ENCODE peak calls at places on chromosome 17, in six cellular contexts. Z is upper lobe of left lung, J is K562, S is A549, B is HepG2, W is GM12878. P is an unnamed sample.

GRCh38 chr17:45428954-45429337 is 3.7 kb downstream of the ARHGAP27 start:
- ATAC-seq in Z (no peak), J (no peak), S (no peak), B (no peak), W (no peak), P (no peak)

GRCh38 chr17:35185849-35186248 is 8.3 kb downstream of the SLC35G3 start:
- ATAC-seq in Z (no peak), J (no peak), S (no peak), B (no peak), W (peak; percentile 87), P (no peak)

GRCh38 chr17:9256944-9257629 is 235.8 kb downstream of the NTN1 start:
- ATAC-seq in Z (no peak), J (no peak), S (no peak), B (no peak), W (no peak), P (peak; percentile 25)

GRCh38 chr17:16872836-16873653 is 98.9 kb downstream of the TNFRSF13B start:
- ATAC-seq in Z (no peak), J (peak; percentile 92), S (peak; percentile 60), B (peak; percentile 79), W (peak; percentile 91), P (no peak)

GRCh38 chr17:72763981-72764380 is 328.5 kb downstream of the SLC39A11 start:
- ATAC-seq in Z (no peak), J (no peak), S (no peak), B (no peak), W (no peak), P (no peak)

GRCh38 chr17:5198472-5198871 is 6.8 kb upstream of the ZNF594 start:
- ATAC-seq in Z (no peak), J (no peak), S (no peak), B (no peak), W (peak; percentile 69), P (no peak)

GRCh38 chr17:28570716-28571254 is 539 bp downstream of the PIGS start:
- ATAC-seq in Z (peak; percentile 48), J (peak; percentile 76), S (peak; percentile 42), B (peak; percentile 66), W (peak; percentile 62), P (peak; percentile 5)

GRCh38 chr17:5530265-5530782 is 44.0 kb downstream of the MIS12 start:
- ATAC-seq in Z (no peak), J (no peak), S (no peak), B (no peak), W (no peak), P (no peak)

GRCh38 chr17:8788998-8789397 is 10.2 kb downstream of the MFSD6L start:
- ATAC-seq in Z (peak; percentile 79), J (no peak), S (no peak), B (peak; percentile 56), W (no peak), P (no peak)

GRCh38 chr17:81129289-81129688 is 36.0 kb upstream of the PVALEF start:
- ATAC-seq in Z (no peak), J (peak; percentile 14), S (no peak), B (no peak), W (no peak), P (no peak)

GRCh38 chr17:50618941-50619340 is 15.7 kb upstream of the ABCC3 start:
- ATAC-seq in Z (no peak), J (no peak), S (peak; percentile 12), B (no peak), W (no peak), P (no peak)

GRCh38 chr17:71502443-71502842 is 618.4 kb upstream of the SOX9 start:
- ATAC-seq in Z (no peak), J (no peak), S (peak; percentile 39), B (no peak), W (no peak), P (no peak)

GRCh38 chr17:7654832-7655540 is 4.3 kb downstream of the ATP1B2 start:
- ATAC-seq in Z (no peak), J (no peak), S (no peak), B (no peak), W (no peak), P (no peak)

GRCh38 chr17:27579897-27580321 is 51.1 kb upstream of the LGALS9 start:
- ATAC-seq in Z (no peak), J (no peak), S (no peak), B (no peak), W (no peak), P (no peak)

GRCh38 chr17:80948091-80948960 is 43.3 kb upstream of the CHMP6 start:
- ATAC-seq in Z (peak; percentile 2), J (no peak), S (no peak), B (no peak), W (no peak), P (no peak)

GRCh38 chr17:63361182-63361581 is 84.9 kb downstream of the CYB561 start:
- ATAC-seq in Z (no peak), J (no peak), S (no peak), B (no peak), W (no peak), P (no peak)

GRCh38 chr17:21674242-21674731 is 18.0 kb upstream of the KCNJ18 start:
- ATAC-seq in Z (no peak), J (peak; percentile 88), S (no peak), B (no peak), W (no peak), P (no peak)

GRCh38 chr17:58517928-58518609 is 3.6 kb upstream of the MTMR4 start:
- ATAC-seq in Z (peak; percentile 97), J (peak; percentile 92), S (peak; percentile 84), B (no peak), W (peak; percentile 89), P (peak; percentile 94)

GRCh38 chr17:33751702-33752065 is 458.6 kb upstream of the ASIC2 start:
- ATAC-seq in Z (no peak), J (no peak), S (no peak), B (no peak), W (no peak), P (no peak)

GRCh38 chr17:45227101-45227591 is 5.5 kb downstream of the FMNL1 start:
- ATAC-seq in Z (no peak), J (peak; percentile 46), S (no peak), B (no peak), W (peak; percentile 40), P (no peak)

GRCh38 chr17:61867033-61867432 is 3.7 kb upstream of the BRIP1 start:
- ATAC-seq in Z (no peak), J (no peak), S (no peak), B (no peak), W (no peak), P (no peak)

GRCh38 chr17:27489045-27489715 is 32.9 kb downstream of the KSR1 start:
- ATAC-seq in Z (peak; percentile 83), J (no peak), S (peak; percentile 51), B (no peak), W (no peak), P (peak; percentile 87)

GRCh38 chr17:43768382-43768781 is 9.8 kb upstream of the SOST start:
- ATAC-seq in Z (no peak), J (peak; percentile 28), S (no peak), B (no peak), W (peak; percentile 73), P (peak; percentile 66)

GRCh38 chr17:27153005-27153404 is 140.9 kb upstream of the WSB1 start:
- ATAC-seq in Z (no peak), J (no peak), S (no peak), B (no peak), W (no peak), P (no peak)

GRCh38 chr17:72635034-72635654 is 457.3 kb downstream of the SLC39A11 start:
- ATAC-seq in Z (no peak), J (no peak), S (no peak), B (no peak), W (no peak), P (no peak)

GRCh38 chr17:29918922-29919856 is 10.8 kb downstream of the SSH2 start:
- ATAC-seq in Z (no peak), J (no peak), S (peak; percentile 54), B (no peak), W (peak; percentile 53), P (no peak)

GRCh38 chr17:57585341-57586098 is 159.6 kb downstream of the CCDC182 start:
- ATAC-seq in Z (no peak), J (no peak), S (no peak), B (no peak), W (no peak), P (no peak)

GRCh38 chr17:46866747-46867146 is 15.4 kb downstream of the WNT9B start:
- ATAC-seq in Z (no peak), J (no peak), S (no peak), B (no peak), W (no peak), P (no peak)
- H3K4me1 ChIP-seq in Z (no peaks in the 10 kb centered on the region), J (peaks cover 2% of the 10 kb centered on the region), S (peaks cover 39% of the 10 kb centered on the region), B (peaks cover 72% of the 10 kb centered on the region), W (no peaks in the 10 kb centered on the region), P (no peaks in the 10 kb centered on the region)

GRCh38 chr17:48611681-48612455 is 1.1 kb upstream of the HOXB7 start:
- ATAC-seq in Z (no peak), J (no peak), S (peak; percentile 32), B (no peak), W (peak; percentile 12), P (no peak)
- TF ChIP-seq EP300 in Z (no peak), J (no peak), S (no peak), B (no peak), W (no peak), P (no peak)

DNA sequence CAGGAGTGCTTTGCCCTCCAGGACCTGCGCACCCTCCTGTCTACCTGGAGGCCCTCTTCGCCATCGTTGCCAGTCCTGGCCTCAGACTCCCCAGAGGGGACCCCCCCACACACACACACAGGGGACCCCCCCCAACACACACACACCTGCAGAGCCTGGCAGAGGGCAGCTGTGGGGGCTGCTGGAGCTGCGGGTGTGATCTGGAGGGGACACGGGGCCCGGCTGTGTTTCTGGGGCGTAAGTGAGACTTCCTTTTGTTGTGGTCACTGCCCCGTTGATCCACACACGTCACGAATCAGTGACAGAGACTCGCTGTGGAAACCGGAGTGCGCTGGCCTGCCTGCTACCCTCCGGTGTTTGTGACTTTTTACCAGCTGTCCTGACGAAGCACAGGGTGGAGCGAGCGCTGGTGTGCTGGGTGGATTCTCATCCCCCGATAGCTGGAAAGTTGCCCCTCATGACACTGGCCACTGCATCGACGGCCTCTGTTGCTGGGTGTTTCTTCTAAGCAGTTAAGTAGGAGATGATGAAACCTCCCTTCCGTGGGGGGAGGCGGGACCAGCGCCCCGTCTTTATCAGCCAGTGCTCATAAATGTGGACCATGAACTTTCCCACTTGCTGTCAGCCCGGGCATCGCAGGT is 2.3 kb downstream of the METRNL start:
- ATAC-seq in Z (no peak), J (no peak), S (no peak), B (no peak), W (peak; percentile 58), P (peak; percentile 22)
- H3K4me3 ChIP-seq in Z (peak overlapping the region; percentile 70), J (peak overlapping the region; percentile 66), S (no peak overlapping the region), B (no peak overlapping the region), W (no peak overlapping the region), P (peak overlapping the region; percentile 72)

GRCh38 chr17:40313660-40314556 is 4.9 kb downstream of the RARA start:
- ATAC-seq in Z (no peak), J (no peak), S (peak; percentile 3), B (no peak), W (no peak), P (no peak)
- H3K4me1 ChIP-seq in Z (peaks cover 91% of the 10 kb centered on the region), J (peaks cover 40% of the 10 kb centered on the region), S (peaks cover 82% of the 10 kb centered on the region), B (peaks cover 84% of the 10 kb centered on the region), W (peaks cover 62% of the 10 kb centered on the region), P (peaks cover 80% of the 10 kb centered on the region)